ENCODE peak calls at places on chromosomes 7 and 10, in seven cellular contexts. G is right atrium auricular region, X is epithelial cell of proximal tubule, Z is RWPE1, O is Caco-2, C is GM23338, F is sigmoid colon. S is an unnamed sample.

GRCh38 chr10:130159395-130159794 is 23.2 kb downstream of the GLRX3 start:
- DNase-seq in G (no peak), X (no peak), Z (no peak), O (no peak), C (no peak), F (no peak), S (no peak)

GRCh38 chr10:71358292-71358691 is 38.4 kb upstream of the CDH23 start:
- DNase-seq in G (no peak), X (no peak), Z (no peak), O (no peak), C (no peak), F (no peak), S (no peak)

GRCh38 chr7:151390594-151391357 is 19.1 kb downstream of the WDR86 start:
- DNase-seq in G (no peak), X (no peak), Z (no peak), O (no peak), C (peak; percentile 34), F (no peak), S (no peak)

GRCh38 chr10:422675-423074 is 266.8 kb downstream of the DIP2C start:
- DNase-seq in G (no peak), X (no peak), Z (no peak), O (no peak), C (no peak), F (no peak), S (no peak)

GRCh38 chr10:113471241-113471996 is 81.4 kb upstream of the HABP2 start:
- DNase-seq in G (no peak), X (no peak), Z (no peak), O (no peak), C (no peak), F (no peak), S (no peak)

GRCh38 chr10:89392974-89393373 is 551 bp downstream of the IFIT1 start:
- DNase-seq in G (no peak), X (no peak), Z (peak; percentile 27), O (peak; percentile 38), C (no peak), F (peak; percentile 81), S (no peak)

GRCh38 chr10:114520453-114520852 is 116.2 kb upstream of the AFAP1L2 start:
- DNase-seq in G (no peak), X (peak; percentile 77), Z (peak; percentile 94), O (peak; percentile 15), C (no peak), F (no peak), S (peak; percentile 36)

GRCh38 chr10:114821915-114822770 is 563 bp downstream of the FHIP2A start:
- DNase-seq in G (no peak), X (no peak), Z (peak; percentile 44), O (peak; percentile 41), C (peak; percentile 59), F (peak; percentile 72), S (peak; percentile 2)

GRCh38 chr7:91962419-91962818 is 21.8 kb downstream of the AKAP9 start:
- DNase-seq in G (no peak), X (no peak), Z (no peak), O (no peak), C (no peak), F (no peak), S (no peak)

GRCh38 chr10:49280001-49280408 is 19.0 kb upstream of the C10orf71 start:
- DNase-seq in G (no peak), X (no peak), Z (no peak), O (no peak), C (no peak), F (peak; percentile 59), S (no peak)

GRCh38 chr7:105126436-105126975 is 112.5 kb downstream of the KMT2E start:
- DNase-seq in G (no peak), X (no peak), Z (no peak), O (no peak), C (no peak), F (no peak), S (no peak)

DNA sequence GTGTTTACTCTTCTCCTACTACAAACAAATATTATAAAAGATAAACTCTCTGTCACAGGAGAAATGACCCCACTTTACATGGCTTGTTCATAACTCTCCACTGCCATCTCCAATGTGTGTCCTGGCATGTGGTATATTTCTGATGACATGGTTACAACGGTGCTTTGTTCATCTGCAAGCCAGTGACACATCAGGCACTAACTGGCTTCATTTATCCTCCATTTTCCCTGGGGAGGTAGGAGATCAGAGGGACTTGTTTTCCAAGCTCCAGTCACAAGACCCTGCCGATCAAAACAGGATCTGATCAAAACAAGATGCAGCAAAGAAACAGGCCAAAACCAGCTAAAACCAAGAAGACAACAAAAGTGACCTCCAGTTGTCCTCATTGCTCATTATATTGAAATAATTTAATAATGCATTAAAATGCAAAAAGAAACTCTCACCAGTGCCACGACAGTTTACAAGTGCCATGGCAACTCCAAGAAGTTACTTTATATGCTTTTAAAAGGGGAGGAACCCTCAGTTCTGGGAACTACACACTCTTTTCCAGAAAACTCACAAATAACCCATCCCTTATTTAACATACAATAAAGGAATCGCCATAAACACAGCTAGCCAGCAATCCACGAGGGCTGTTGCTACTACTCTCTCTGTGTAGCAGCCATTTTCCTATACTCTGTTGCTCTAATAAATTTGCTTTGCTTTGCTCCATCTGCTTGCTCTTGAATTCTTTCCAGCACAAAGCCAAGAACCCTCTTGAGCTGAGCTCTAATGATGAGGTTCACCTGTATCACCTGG is 224.2 kb downstream of the XPNPEP1 start:
- DNase-seq in G (no peak), X (no peak), Z (no peak), O (no peak), C (no peak), F (no peak), S (no peak)
- TF ChIP-seq CTCF in G (no peak), X (no peak), Z (no peak), O (no peak), C (no peak), F (no peak), S (no peak)

GRCh38 chr7:120554960-120555571 is 282.1 kb downstream of the KCND2 start:
- DNase-seq in G (no peak), X (no peak), Z (peak; percentile 34), O (peak; percentile 64), C (peak; percentile 84), F (no peak), S (peak; percentile 66)
- TF ChIP-seq CTCF in G (peak; percentile 56), X (peak; percentile 92), Z (peak; percentile 75), O (peak; percentile 76), C (peak; percentile 99), F (no peak), S (no peak)

GRCh38 chr7:143331179-143331825 is 15.4 kb downstream of the CLCN1 start:
- DNase-seq in G (no peak), X (no peak), Z (peak; percentile 85), O (no peak), C (no peak), F (no peak), S (peak; percentile 59)

GRCh38 chr7:143325215-143325614 is 9.3 kb downstream of the CLCN1 start:
- DNase-seq in G (no peak), X (no peak), Z (no peak), O (no peak), C (no peak), F (no peak), S (no peak)

GRCh38 chr7:143327903-143328302 is 12.0 kb downstream of the CLCN1 start:
- DNase-seq in G (peak; percentile 9), X (no peak), Z (no peak), O (no peak), C (no peak), F (no peak), S (no peak)

GRCh38 chr7:143334244-143334643 is 18.3 kb downstream of the CLCN1 start:
- DNase-seq in G (no peak), X (no peak), Z (no peak), O (no peak), C (no peak), F (no peak), S (no peak)

DNA sequence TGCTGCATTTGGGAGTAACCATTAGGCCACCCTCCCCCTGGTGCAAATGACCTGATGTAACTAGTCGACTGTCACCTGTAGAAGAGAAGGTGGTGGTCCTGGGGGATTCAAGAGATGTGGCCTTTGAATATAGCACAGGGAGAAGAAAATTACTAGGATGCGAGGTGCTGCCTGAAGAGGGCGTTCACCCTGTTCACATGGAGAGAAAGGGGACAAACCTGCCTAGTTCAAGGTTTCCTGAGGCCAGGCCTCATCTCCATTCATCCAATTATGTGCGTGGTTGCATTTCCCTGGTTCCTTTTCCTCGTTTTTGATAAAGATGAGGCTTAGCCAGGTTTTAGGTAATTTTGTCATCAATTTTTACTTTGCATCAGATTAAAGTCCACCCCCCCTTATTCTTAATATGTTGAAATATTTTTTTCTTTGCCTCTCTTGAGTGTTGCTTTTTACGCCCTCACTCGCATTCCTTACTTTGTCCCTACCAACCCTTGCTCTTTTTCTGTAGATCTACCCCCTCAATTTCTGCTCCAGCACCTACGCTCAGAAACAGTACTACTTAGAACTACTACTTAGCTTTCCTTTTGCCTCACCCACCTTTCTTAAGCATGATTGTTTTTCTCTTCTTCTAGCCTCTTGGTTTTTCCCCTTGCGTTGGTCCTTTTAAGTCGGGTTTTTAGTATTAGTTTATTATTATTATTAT is 13.7 kb downstream of the CLCN1 start:
- DNase-seq in G (no peak), X (no peak), Z (no peak), O (no peak), C (peak; percentile 58), F (no peak), S (no peak)
- TF ChIP-seq CTCF in G (no peak), X (no peak), Z (no peak), O (no peak), C (peak; percentile 47), F (no peak), S (no peak)

GRCh38 chr7:45901566-45901965 is 13.3 kb downstream of the IGFBP1 start:
- DNase-seq in G (no peak), X (no peak), Z (no peak), O (no peak), C (no peak), F (no peak), S (no peak)

GRCh38 chr7:45898241-45898640 is 10.0 kb downstream of the IGFBP1 start:
- DNase-seq in G (no peak), X (no peak), Z (no peak), O (no peak), C (no peak), F (no peak), S (no peak)

GRCh38 chr7:45897042-45897690 is 8.9 kb downstream of the IGFBP1 start:
- DNase-seq in G (peak; percentile 21), X (no peak), Z (no peak), O (no peak), C (no peak), F (no peak), S (peak; percentile 49)

GRCh38 chr7:45902820-45903219 is 14.5 kb downstream of the IGFBP1 start:
- DNase-seq in G (no peak), X (no peak), Z (no peak), O (no peak), C (no peak), F (no peak), S (no peak)
- TF ChIP-seq CTCF in G (no peak), X (peak; percentile 23), Z (no peak), O (no peak), C (peak; percentile 21), F (no peak), S (peak; percentile 16)